ENCODE peak calls at places on chromosome 17, in six cellular contexts. I is upper lobe of left lung, M is breast epithelium, J is stomach, T is endothelial cell of umbilical vein, E is spleen. N is an unnamed sample.

GRCh38 chr17:39629894-39630293 is 3.1 kb downstream of the PPP1R1B start:
- DNase-seq in I (peak; percentile 48), E (no peak), M (no peak), J (no peak), T (no peak), N (no peak)

GRCh38 chr17:35432176-35433074 is at the start of gene SLFN12:
- DNase-seq in E (peak; percentile 76), T (peak; percentile 96), M (no peak), J (peak; percentile 53), I (peak; percentile 80), N (no peak)

GRCh38 chr17:79188048-79188447 is 113.4 kb downstream of the ENGASE start:
- DNase-seq in T (no peak), J (no peak), M (no peak), E (no peak), I (no peak), N (no peak)

GRCh38 chr17:27989046-27989445 is 53.4 kb upstream of the NLK start:
- DNase-seq in E (no peak), T (peak; percentile 42), J (no peak), I (no peak), M (no peak), N (no peak)

GRCh38 chr17:71157297-71157696 is 963.5 kb upstream of the SOX9 start:
- DNase-seq in J (no peak), T (no peak), E (no peak), I (no peak), M (no peak), N (no peak)

GRCh38 chr17:44122825-44123355 is 551 bp downstream of the HDAC5 start:
- DNase-seq in T (no peak), E (no peak), M (no peak), J (no peak), I (no peak), N (no peak)

GRCh38 chr17:82416771-82417170 is 1.4 kb upstream of the HEXD start:
- DNase-seq in I (no peak), T (no peak), M (no peak), E (no peak), J (no peak), N (no peak)

GRCh38 chr17:77273397-77274136 is 132.8 kb downstream of the SEC14L1 start:
- DNase-seq in I (no peak), T (no peak), E (no peak), J (no peak), M (no peak), N (no peak)

GRCh38 chr17:27464431-27464830 is 8.2 kb downstream of the KSR1 start:
- DNase-seq in T (no peak), M (no peak), I (no peak), J (no peak), E (no peak), N (no peak)

GRCh38 chr17:55710410-55710809 is 12.3 kb downstream of the TMEM100 start:
- DNase-seq in J (no peak), T (no peak), E (no peak), I (no peak), M (no peak), N (no peak)

GRCh38 chr17:77286641-77287431 is 146.1 kb downstream of the SEC14L1 start:
- DNase-seq in M (peak; percentile 90), T (no peak), J (peak; percentile 88), E (no peak), I (peak; percentile 52), N (peak; percentile 88)

GRCh38 chr17:31490991-31491793 is 99.7 kb downstream of the RAB11FIP4 start:
- DNase-seq in E (peak; percentile 93), I (peak; percentile 56), J (no peak), T (no peak), M (no peak), N (no peak)

GRCh38 chr17:17859909-17860760 is 23.3 kb upstream of the SREBF1 start:
- DNase-seq in J (peak; percentile 81), I (peak; percentile 84), E (peak; percentile 92), M (peak; percentile 67), T (peak; percentile 59), N (no peak)

GRCh38 chr17:48330386-48330785 is 99.6 kb downstream of the SKAP1 start:
- DNase-seq in E (no peak), J (no peak), I (no peak), M (no peak), T (no peak), N (no peak)

GRCh38 chr17:37100231-37100630 is 151.5 kb downstream of the AATF start:
- DNase-seq in E (no peak), I (no peak), M (no peak), T (no peak), J (no peak), N (no peak)

GRCh38 chr17:36715951-36716350 is 114.6 kb downstream of the MRM1 start:
- DNase-seq in E (no peak), J (no peak), T (no peak), I (no peak), M (no peak), N (no peak)

GRCh38 chr17:40283662-40284061 is 4.0 kb upstream of the CDC6 start:
- DNase-seq in J (no peak), E (no peak), T (peak; percentile 61), I (no peak), M (no peak), N (no peak)

GRCh38 chr17:78527345-78527744 is 49.9 kb downstream of the DNAH17 start:
- DNase-seq in J (no peak), E (no peak), M (no peak), T (no peak), I (no peak), N (no peak)

GRCh38 chr17:18257268-18257681 is 1.3 kb downstream of the FLII start:
- DNase-seq in J (peak; percentile 46), E (no peak), I (peak; percentile 59), M (peak; percentile 68), T (no peak), N (no peak)

GRCh38 chr17:57357392-57357784 is 101.1 kb downstream of the MSI2 start:
- DNase-seq in E (no peak), T (no peak), M (peak; percentile 86), J (peak; percentile 91), I (peak; percentile 86), N (no peak)

GRCh38 chr17:65514541-65514940 is 46.9 kb downstream of the AXIN2 start:
- DNase-seq in M (no peak), T (no peak), E (peak; percentile 36), I (no peak), J (no peak), N (peak; percentile 44)

GRCh38 chr17:79065105-79065670 is 9.4 kb upstream of the ENGASE start:
- DNase-seq in E (peak; percentile 30), T (peak; percentile 45), M (no peak), J (peak; percentile 57), I (no peak), N (no peak)

GRCh38 chr17:67111327-67111726 is 67.0 kb downstream of the CACNG1 start:
- DNase-seq in E (no peak), M (no peak), T (no peak), J (no peak), I (no peak), N (no peak)

GRCh38 chr17:18262111-18262510 is 1.6 kb downstream of the MIEF2 start:
- DNase-seq in T (no peak), E (no peak), M (no peak), I (no peak), J (no peak), N (no peak)

GRCh38 chr17:2385240-2386202 is 15.3 kb downstream of the MNT start:
- DNase-seq in I (no peak), J (no peak), E (no peak), T (no peak), M (no peak), N (no peak)

GRCh38 chr17:69858460-69858859 is 216.6 kb upstream of the KCNJ16 start:
- DNase-seq in E (no peak), I (no peak), M (no peak), T (no peak), J (no peak), N (no peak)

GRCh38 chr17:1709971-1710806 is at the start of gene TLCD2:
- DNase-seq in M (no peak), J (peak; percentile 80), I (peak; percentile 85), T (peak; percentile 62), E (peak; percentile 85), N (peak; percentile 88)

GRCh38 chr17:49739662-49740271 is 24.2 kb downstream of the FAM117A start:
- DNase-seq in I (peak; percentile 89), M (peak; percentile 83), T (peak; percentile 16), J (peak; percentile 84), E (peak; percentile 98), N (peak; percentile 88)

GRCh38 chr17:78763561-78763960 is 18.5 kb downstream of the CYTH1 start:
- DNase-seq in M (no peak), T (no peak), I (no peak), J (no peak), E (no peak), N (no peak)

GRCh38 chr17:57868007-57868774 is 18.3 kb upstream of the MRPS23 start:
- DNase-seq in J (peak; percentile 43), I (peak; percentile 72), M (peak; percentile 71), E (peak; percentile 86), T (peak; percentile 91), N (peak; percentile 89)

GRCh38 chr17:59141860-59142259 is 13.1 kb downstream of the SKA2 start:
- DNase-seq in J (no peak), M (no peak), I (no peak), T (no peak), E (no peak), N (no peak)

DNA sequence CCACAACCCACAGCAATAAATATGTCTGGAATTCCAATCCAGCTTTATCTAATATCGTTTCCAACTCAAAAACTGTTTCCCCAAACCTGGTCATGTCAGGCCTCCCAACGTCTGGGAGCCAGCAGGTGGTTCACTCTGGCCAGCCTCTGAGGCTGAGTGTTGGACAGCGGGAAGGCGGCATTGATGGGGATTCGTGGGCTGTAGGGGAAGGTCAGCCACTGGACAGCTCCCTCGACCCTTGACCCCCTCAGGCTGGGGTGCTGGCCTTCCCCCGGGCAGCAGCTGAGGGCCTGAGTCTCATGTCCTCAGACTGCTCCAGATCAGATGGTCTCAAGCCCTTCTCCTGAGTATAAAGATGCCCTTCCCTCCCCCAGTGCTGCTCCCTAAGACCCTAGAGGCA is 50.2 kb downstream of the SDK2 start:
- DNase-seq in I (no peak), E (no peak), J (no peak), T (no peak), M (no peak), N (no peak)
- TF ChIP-seq POLR2AphosphoS5 in I (no peak), E (no peak), J (no peak), T (no peak), M (no peak), N (no peak)

DNA sequence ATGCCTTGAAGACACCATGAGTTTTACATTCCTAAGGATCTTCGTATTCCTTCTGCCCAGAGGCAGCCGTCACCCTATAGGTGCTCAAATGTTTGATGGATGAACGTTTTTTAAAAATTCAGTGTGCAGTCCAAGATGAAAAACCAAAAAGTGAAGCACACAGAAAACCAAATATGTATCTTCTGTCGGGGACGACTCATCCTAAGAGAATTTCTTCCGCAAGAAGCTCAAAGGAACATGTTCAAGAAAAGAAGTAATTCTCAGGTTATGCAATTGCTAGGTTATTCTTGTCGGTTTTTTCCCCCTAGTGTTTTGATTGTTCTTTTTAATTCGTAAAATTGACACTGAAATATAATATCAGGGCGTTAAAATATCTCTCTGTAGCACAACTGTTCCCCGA is 1.4 kb downstream of the CENPV start:
- DNase-seq in M (no peak), J (no peak), I (no peak), E (no peak), T (no peak), N (no peak)
- H3K4me3 ChIP-seq in M (peak overlapping the region; percentile 91), J (peak overlapping the region; percentile 77), I (peak overlapping the region; percentile 78), E (no peak overlapping the region), T (peak overlapping the region; percentile 48), N (peak overlapping the region; percentile 77)

GRCh38 chr17:9842057-9842758 is 16.5 kb downstream of the GLP2R start:
- DNase-seq in T (no peak), E (no peak), I (no peak), J (peak; percentile 27), M (no peak), N (no peak)
- TF ChIP-seq POLR2AphosphoS5 in T (no peak), E (no peak), I (no peak), J (peak; percentile 73), M (no peak), N (no peak)

GRCh38 chr17:489758-490329 is 137.2 kb upstream of the RPH3AL start:
- DNase-seq in M (no peak), I (peak; percentile 58), T (peak; percentile 35), E (peak; percentile 94), J (peak; percentile 60), N (no peak)
- H3K4me3 ChIP-seq in M (peak overlapping the region; percentile 68), I (peak overlapping the region; percentile 53), T (peak overlapping the region; percentile 62), E (peak overlapping the region; percentile 41), J (peak overlapping the region; percentile 62), N (peak overlapping the region; percentile 64)

N was measured in suprapubic skin.